ENCODE peak calls at places on chromosomes 2 and 18, in six cellular contexts. One of them, this sample, is unnamed.

GRCh38 chr2:183927367-183928355 is 670.7 kb upstream of the ZNF804A start:
- DNase-seq in keratinocyte: no peak
- DNase-seq in thoracic aorta: no peak
- DNase-seq in upper lobe of right lung: no peak
- DNase-seq in OCI-LY7: no peak
- DNase-seq in MM.1S: no peak
- DNase-seq in this sample: no peak

GRCh38 chr2:165295643-165296042 is 56.4 kb downstream of the SCN2A start:
- DNase-seq in keratinocyte: no peak
- DNase-seq in thoracic aorta: no peak
- DNase-seq in upper lobe of right lung: no peak
- DNase-seq in OCI-LY7: no peak
- DNase-seq in MM.1S: no peak
- DNase-seq in this sample: no peak

GRCh38 chr2:120701096-120701860 is 34.4 kb upstream of the GLI2 start:
- DNase-seq in keratinocyte: no peak
- DNase-seq in thoracic aorta: no peak
- DNase-seq in upper lobe of right lung: no peak
- DNase-seq in OCI-LY7: no peak
- DNase-seq in MM.1S: no peak
- DNase-seq in this sample: no peak

GRCh38 chr2:74383254-74383653 is 3.1 kb upstream of the DCTN1 start:
- DNase-seq in keratinocyte: no peak
- DNase-seq in thoracic aorta: no peak
- DNase-seq in upper lobe of right lung: no peak
- DNase-seq in OCI-LY7: no peak
- DNase-seq in MM.1S: no peak
- DNase-seq in this sample: no peak

GRCh38 chr2:144405313-144405710 is 114.6 kb downstream of the ZEB2 start:
- DNase-seq in keratinocyte: no peak
- DNase-seq in thoracic aorta: no peak
- DNase-seq in upper lobe of right lung: no peak
- DNase-seq in OCI-LY7: no peak
- DNase-seq in MM.1S: no peak
- DNase-seq in this sample: peak; percentile 64

GRCh38 chr2:41972819-41973218 is 75.0 kb upstream of the PKDCC start:
- DNase-seq in keratinocyte: no peak
- DNase-seq in thoracic aorta: no peak
- DNase-seq in upper lobe of right lung: no peak
- DNase-seq in OCI-LY7: no peak
- DNase-seq in MM.1S: no peak
- DNase-seq in this sample: no peak

GRCh38 chr2:3189076-3189591 is 188.5 kb downstream of the EIPR1 start:
- DNase-seq in keratinocyte: no peak
- DNase-seq in thoracic aorta: no peak
- DNase-seq in upper lobe of right lung: no peak
- DNase-seq in OCI-LY7: no peak
- DNase-seq in MM.1S: no peak
- DNase-seq in this sample: no peak

GRCh38 chr18:21894619-21895367 is 154.2 kb downstream of the MIB1 start:
- DNase-seq in keratinocyte: no peak
- DNase-seq in thoracic aorta: no peak
- DNase-seq in upper lobe of right lung: no peak
- DNase-seq in OCI-LY7: no peak
- DNase-seq in MM.1S: no peak
- DNase-seq in this sample: no peak

GRCh38 chr2:48600917-48601316 is 16.7 kb upstream of the GTF2A1L start:
- DNase-seq in keratinocyte: no peak
- DNase-seq in thoracic aorta: no peak
- DNase-seq in upper lobe of right lung: no peak
- DNase-seq in OCI-LY7: no peak
- DNase-seq in MM.1S: no peak
- DNase-seq in this sample: no peak

GRCh38 chr2:176814740-176815367 is 397.7 kb upstream of the HNRNPA3 start:
- DNase-seq in keratinocyte: no peak
- DNase-seq in thoracic aorta: no peak
- DNase-seq in upper lobe of right lung: no peak
- DNase-seq in OCI-LY7: peak; percentile 78
- DNase-seq in MM.1S: peak; percentile 65
- DNase-seq in this sample: no peak

GRCh38 chr2:238902285-238902684 is 54.4 kb downstream of the TWIST2 start:
- DNase-seq in keratinocyte: no peak
- DNase-seq in thoracic aorta: no peak
- DNase-seq in upper lobe of right lung: no peak
- DNase-seq in OCI-LY7: no peak
- DNase-seq in MM.1S: no peak
- DNase-seq in this sample: no peak

GRCh38 chr18:53947092-53947640 is 277.3 kb downstream of the MBD2 start:
- DNase-seq in keratinocyte: no peak
- DNase-seq in thoracic aorta: no peak
- DNase-seq in upper lobe of right lung: no peak
- DNase-seq in OCI-LY7: no peak
- DNase-seq in MM.1S: no peak
- DNase-seq in this sample: no peak

GRCh38 chr2:95024306-95024880 is 1.1 kb upstream of the MAL start:
- DNase-seq in keratinocyte: no peak
- DNase-seq in thoracic aorta: no peak
- DNase-seq in upper lobe of right lung: no peak
- DNase-seq in OCI-LY7: no peak
- DNase-seq in MM.1S: no peak
- DNase-seq in this sample: no peak

GRCh38 chr2:32008811-32009478 is 1.9 kb downstream of the MEMO1 start:
- DNase-seq in keratinocyte: no peak
- DNase-seq in thoracic aorta: no peak
- DNase-seq in upper lobe of right lung: no peak
- DNase-seq in OCI-LY7: peak; percentile 4
- DNase-seq in MM.1S: peak; percentile 51
- DNase-seq in this sample: peak; percentile 59

DNA sequence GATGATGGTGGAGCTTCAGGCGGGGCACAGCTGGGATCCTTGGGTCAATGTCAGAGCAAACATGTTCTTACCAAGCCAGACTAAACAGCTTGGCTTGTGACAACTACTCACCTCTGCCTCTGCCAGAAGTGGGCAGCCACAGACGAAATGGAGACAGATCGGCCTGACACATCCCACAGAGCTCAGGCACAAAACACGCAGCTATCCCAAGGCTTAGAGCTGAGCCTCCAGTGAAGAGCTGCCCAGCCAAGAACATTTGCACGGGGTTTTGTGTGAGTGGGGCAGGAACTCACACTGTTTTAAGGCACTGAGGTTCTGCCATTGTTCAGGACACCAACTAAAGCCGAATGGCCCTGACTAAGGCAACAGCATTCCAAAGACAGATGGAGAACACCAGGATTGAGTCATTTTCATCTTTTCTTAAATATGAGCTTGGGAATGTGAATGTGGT is 12.8 kb downstream of the PXDN start:
- DNase-seq in keratinocyte: no peak
- DNase-seq in thoracic aorta: no peak
- DNase-seq in upper lobe of right lung: no peak
- DNase-seq in OCI-LY7: no peak
- DNase-seq in MM.1S: no peak
- DNase-seq in this sample: peak; percentile 59
- H3K4me1 ChIP-seq in keratinocyte: peaks cover 34% of the 10 kb centered on the region
- H3K4me1 ChIP-seq in thoracic aorta: peaks cover 64% of the 10 kb centered on the region
- H3K4me1 ChIP-seq in upper lobe of right lung: peaks cover 36% of the 10 kb centered on the region
- H3K4me1 ChIP-seq in OCI-LY7: no peaks in the 10 kb centered on the region
- H3K4me1 ChIP-seq in MM.1S: no peaks in the 10 kb centered on the region
- H3K4me1 ChIP-seq in this sample: peaks cover 55% of the 10 kb centered on the region

GRCh38 chr2:132252894-132253264 is 91.1 kb upstream of the ANKRD30BL start:
- DNase-seq in keratinocyte: no peak
- DNase-seq in thoracic aorta: no peak
- DNase-seq in upper lobe of right lung: no peak
- DNase-seq in OCI-LY7: no peak
- DNase-seq in MM.1S: no peak
- DNase-seq in this sample: no peak

GRCh38 chr2:132253496-132254305 is 91.9 kb upstream of the ANKRD30BL start:
- DNase-seq in keratinocyte: no peak
- DNase-seq in thoracic aorta: no peak
- DNase-seq in upper lobe of right lung: no peak
- DNase-seq in OCI-LY7: no peak
- DNase-seq in MM.1S: no peak
- DNase-seq in this sample: no peak

GRCh38 chr2:132255714-132256113 is 94.0 kb upstream of the ANKRD30BL start:
- DNase-seq in keratinocyte: no peak
- DNase-seq in thoracic aorta: no peak
- DNase-seq in upper lobe of right lung: no peak
- DNase-seq in OCI-LY7: no peak
- DNase-seq in MM.1S: no peak
- DNase-seq in this sample: no peak

GRCh38 chr2:132252191-132252893 is 90.6 kb upstream of the ANKRD30BL start:
- DNase-seq in keratinocyte: no peak
- DNase-seq in thoracic aorta: no peak
- DNase-seq in upper lobe of right lung: no peak
- DNase-seq in OCI-LY7: no peak
- DNase-seq in MM.1S: no peak
- DNase-seq in this sample: no peak

DNA sequence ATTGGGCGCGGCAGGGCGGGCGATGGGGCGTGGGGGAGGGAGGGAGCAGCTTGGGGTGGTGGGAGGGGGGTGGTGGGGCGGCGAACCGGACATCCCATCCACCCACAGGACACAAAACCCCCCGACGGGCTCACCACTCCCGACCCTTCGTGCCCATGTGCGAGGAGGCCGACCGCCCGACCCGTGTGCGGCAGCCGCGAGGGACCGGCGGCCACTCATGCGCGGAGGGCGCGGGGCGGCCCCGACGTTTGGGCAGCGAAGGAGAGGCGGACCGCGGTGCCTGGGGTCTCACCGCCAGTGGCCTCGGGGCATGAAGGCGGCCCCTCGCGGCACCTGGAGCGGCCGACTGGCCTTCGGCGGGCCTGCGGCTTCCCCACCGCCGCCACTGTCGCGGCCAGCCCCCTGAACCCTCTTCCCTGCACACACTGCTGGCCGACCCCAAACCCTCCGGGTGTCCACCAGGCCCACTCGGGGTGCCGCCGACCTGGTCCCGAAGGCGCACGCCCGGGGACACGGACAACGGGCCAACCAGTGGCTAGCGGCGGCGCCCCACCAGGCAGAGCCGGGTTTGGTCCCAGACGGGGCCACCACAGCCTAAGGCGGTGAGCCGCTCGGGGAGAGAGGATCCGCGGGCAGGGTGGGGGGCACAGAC is 94.6 kb upstream of the ANKRD30BL start:
- DNase-seq in keratinocyte: no peak
- DNase-seq in thoracic aorta: no peak
- DNase-seq in upper lobe of right lung: no peak
- DNase-seq in OCI-LY7: no peak
- DNase-seq in MM.1S: no peak
- DNase-seq in this sample: no peak
- H3K9me3 ChIP-seq in keratinocyte: peaks cover 1% of the 10 kb centered on the region
- H3K9me3 ChIP-seq in thoracic aorta: no peaks in the 10 kb centered on the region
- H3K9me3 ChIP-seq in upper lobe of right lung: no peaks in the 10 kb centered on the region
- H3K9me3 ChIP-seq in OCI-LY7: no peaks in the 10 kb centered on the region
- H3K9me3 ChIP-seq in MM.1S: no peaks in the 10 kb centered on the region
- H3K9me3 ChIP-seq in this sample: no peaks in the 10 kb centered on the region

GRCh38 chr2:150474326-150475074 is 13.0 kb downstream of the RND3 start:
- DNase-seq in keratinocyte: no peak
- DNase-seq in thoracic aorta: no peak
- DNase-seq in upper lobe of right lung: no peak
- DNase-seq in OCI-LY7: no peak
- DNase-seq in MM.1S: no peak
- DNase-seq in this sample: no peak

GRCh38 chr2:150475479-150476212 is 11.8 kb downstream of the RND3 start:
- DNase-seq in keratinocyte: peak; percentile 13
- DNase-seq in thoracic aorta: no peak
- DNase-seq in upper lobe of right lung: no peak
- DNase-seq in OCI-LY7: no peak
- DNase-seq in MM.1S: no peak
- DNase-seq in this sample: no peak

GRCh38 chr2:150477347-150477746 is 10.1 kb downstream of the RND3 start:
- DNase-seq in keratinocyte: peak; percentile 57
- DNase-seq in thoracic aorta: no peak
- DNase-seq in upper lobe of right lung: no peak
- DNase-seq in OCI-LY7: no peak
- DNase-seq in MM.1S: no peak
- DNase-seq in this sample: no peak

GRCh38 chr2:150476809-150477302 is 10.6 kb downstream of the RND3 start:
- DNase-seq in keratinocyte: no peak
- DNase-seq in thoracic aorta: no peak
- DNase-seq in upper lobe of right lung: no peak
- DNase-seq in OCI-LY7: no peak
- DNase-seq in MM.1S: no peak
- DNase-seq in this sample: no peak

DNA sequence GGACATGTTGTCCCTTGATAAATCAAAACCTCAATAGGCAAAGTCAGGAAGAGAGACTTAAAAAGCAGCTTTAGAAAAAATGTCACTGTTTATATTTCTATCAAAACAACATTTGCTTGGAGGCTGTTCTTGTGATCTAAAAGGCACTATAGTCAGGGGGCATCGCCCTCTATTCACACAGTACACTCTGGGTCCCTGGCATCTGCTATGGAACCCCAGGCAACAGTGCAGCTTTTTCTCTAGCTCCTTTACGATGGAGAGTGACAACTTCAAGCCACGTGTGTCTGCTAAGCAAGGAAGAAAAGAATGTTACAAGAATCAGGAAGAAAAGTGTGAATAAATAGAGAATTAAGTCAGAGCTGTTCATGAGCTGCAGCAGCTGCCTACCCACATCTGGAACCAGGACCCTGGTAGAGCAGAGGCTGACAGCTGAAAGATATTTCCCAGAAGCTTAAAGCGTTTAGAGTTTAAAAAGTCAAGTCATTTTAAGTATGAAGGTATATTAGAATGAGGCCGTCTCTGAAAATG is 11.2 kb downstream of the RND3 start:
- DNase-seq in keratinocyte: peak; percentile 13
- DNase-seq in thoracic aorta: no peak
- DNase-seq in upper lobe of right lung: no peak
- DNase-seq in OCI-LY7: no peak
- DNase-seq in MM.1S: no peak
- DNase-seq in this sample: no peak
- H3K36me3 ChIP-seq in keratinocyte: peaks cover 26% of the 10 kb centered on the region
- H3K36me3 ChIP-seq in thoracic aorta: peaks cover 11% of the 10 kb centered on the region
- H3K36me3 ChIP-seq in upper lobe of right lung: peaks cover 11% of the 10 kb centered on the region
- H3K36me3 ChIP-seq in OCI-LY7: no peaks in the 10 kb centered on the region
- H3K36me3 ChIP-seq in MM.1S: peaks cover 2% of the 10 kb centered on the region
- H3K36me3 ChIP-seq in this sample: peaks cover 59% of the 10 kb centered on the region

GRCh38 chr2:21281876-21282514 is 158.2 kb downstream of the TDRD15 start:
- DNase-seq in keratinocyte: no peak
- DNase-seq in thoracic aorta: no peak
- DNase-seq in upper lobe of right lung: no peak
- DNase-seq in OCI-LY7: no peak
- DNase-seq in MM.1S: no peak
- DNase-seq in this sample: no peak
- H3K4me1 ChIP-seq in keratinocyte: peaks cover 5% of the 10 kb centered on the region
- H3K4me1 ChIP-seq in thoracic aorta: peaks cover 7% of the 10 kb centered on the region
- H3K4me1 ChIP-seq in upper lobe of right lung: no peaks in the 10 kb centered on the region
- H3K4me1 ChIP-seq in OCI-LY7: no peaks in the 10 kb centered on the region
- H3K4me1 ChIP-seq in MM.1S: no peaks in the 10 kb centered on the region
- H3K4me1 ChIP-seq in this sample: no peaks in the 10 kb centered on the region